ENCODE peak calls at places on chromosomes 3 and 15, in six cellular contexts. One of them, this sample, is unnamed.

GRCh38 chr3:103494512-103494911 is 1059.7 kb downstream of the ZPLD1 start:
- DNase-seq in Calu3: no peak
- DNase-seq in HepG2: no peak
- DNase-seq in IMR-90: no peak
- DNase-seq in heart left ventricle: no peak
- DNase-seq in brain microvascular endothelial cell: no peak
- DNase-seq in this sample: no peak

GRCh38 chr3:31407665-31408064 is 125.1 kb upstream of the STT3B start:
- DNase-seq in HepG2: no peak
- DNase-seq in heart left ventricle: no peak
- DNase-seq in IMR-90: peak; percentile 13
- DNase-seq in Calu3: no peak
- DNase-seq in brain microvascular endothelial cell: peak; percentile 25
- DNase-seq in this sample: peak; percentile 57

GRCh38 chr15:86837631-86838030 is 758.0 kb downstream of the AGBL1 start:
- DNase-seq in Calu3: no peak
- DNase-seq in IMR-90: no peak
- DNase-seq in brain microvascular endothelial cell: peak; percentile 20
- DNase-seq in heart left ventricle: no peak
- DNase-seq in HepG2: no peak
- DNase-seq in this sample: peak; percentile 72

GRCh38 chr3:55664387-55664786 is 177.3 kb upstream of the WNT5A start:
- DNase-seq in IMR-90: no peak
- DNase-seq in Calu3: no peak
- DNase-seq in HepG2: no peak
- DNase-seq in brain microvascular endothelial cell: no peak
- DNase-seq in heart left ventricle: no peak
- DNase-seq in this sample: no peak

GRCh38 chr3:115688408-115688807 is 65.1 kb downstream of the GAP43 start:
- DNase-seq in heart left ventricle: no peak
- DNase-seq in IMR-90: no peak
- DNase-seq in brain microvascular endothelial cell: no peak
- DNase-seq in HepG2: no peak
- DNase-seq in Calu3: no peak
- DNase-seq in this sample: no peak

GRCh38 chr3:195475614-195476013 is 32.8 kb upstream of the ACAP2 start:
- DNase-seq in Calu3: no peak
- DNase-seq in brain microvascular endothelial cell: no peak
- DNase-seq in heart left ventricle: no peak
- DNase-seq in HepG2: no peak
- DNase-seq in IMR-90: no peak
- DNase-seq in this sample: no peak

GRCh38 chr3:136929984-136930671 is 27.7 kb upstream of the IL20RB start:
- DNase-seq in Calu3: peak; percentile 62
- DNase-seq in heart left ventricle: peak; percentile 68
- DNase-seq in HepG2: no peak
- DNase-seq in IMR-90: peak; percentile 44
- DNase-seq in brain microvascular endothelial cell: no peak
- DNase-seq in this sample: no peak

GRCh38 chr15:43239732-43240491 is 19.1 kb upstream of the EPB42 start:
- DNase-seq in IMR-90: no peak
- DNase-seq in HepG2: peak; percentile 77
- DNase-seq in brain microvascular endothelial cell: no peak
- DNase-seq in heart left ventricle: no peak
- DNase-seq in Calu3: no peak
- DNase-seq in this sample: peak; percentile 77

GRCh38 chr3:52385157-52385556 is 59.7 kb downstream of the SEMA3G start:
- DNase-seq in Calu3: peak; percentile 41
- DNase-seq in heart left ventricle: no peak
- DNase-seq in brain microvascular endothelial cell: peak; percentile 21
- DNase-seq in HepG2: peak; percentile 42
- DNase-seq in IMR-90: peak; percentile 41
- DNase-seq in this sample: peak; percentile 12

GRCh38 chr3:30286007-30286669 is 320.3 kb upstream of the TGFBR2 start:
- DNase-seq in IMR-90: peak; percentile 88
- DNase-seq in brain microvascular endothelial cell: peak; percentile 95
- DNase-seq in HepG2: no peak
- DNase-seq in Calu3: peak; percentile 58
- DNase-seq in heart left ventricle: peak; percentile 76
- DNase-seq in this sample: peak; percentile 97

GRCh38 chr15:90028376-90028775 is 27.3 kb downstream of the ZNF710 start:
- DNase-seq in heart left ventricle: no peak
- DNase-seq in IMR-90: no peak
- DNase-seq in Calu3: no peak
- DNase-seq in HepG2: no peak
- DNase-seq in brain microvascular endothelial cell: no peak
- DNase-seq in this sample: no peak

GRCh38 chr15:90033006-90033405 is 31.9 kb downstream of the ZNF710 start:
- DNase-seq in IMR-90: no peak
- DNase-seq in Calu3: no peak
- DNase-seq in heart left ventricle: no peak
- DNase-seq in HepG2: no peak
- DNase-seq in brain microvascular endothelial cell: no peak
- DNase-seq in this sample: no peak

GRCh38 chr15:90031231-90031791 is 30.2 kb downstream of the ZNF710 start:
- DNase-seq in brain microvascular endothelial cell: peak; percentile 38
- DNase-seq in IMR-90: peak; percentile 11
- DNase-seq in Calu3: no peak
- DNase-seq in heart left ventricle: no peak
- DNase-seq in HepG2: no peak
- DNase-seq in this sample: no peak

GRCh38 chr15:90029024-90029423 is 27.9 kb downstream of the ZNF710 start:
- DNase-seq in brain microvascular endothelial cell: no peak
- DNase-seq in Calu3: peak; percentile 23
- DNase-seq in heart left ventricle: no peak
- DNase-seq in IMR-90: no peak
- DNase-seq in HepG2: peak; percentile 72
- DNase-seq in this sample: no peak

GRCh38 chr15:90030376-90030775 is 29.3 kb downstream of the ZNF710 start:
- DNase-seq in heart left ventricle: no peak
- DNase-seq in brain microvascular endothelial cell: no peak
- DNase-seq in IMR-90: no peak
- DNase-seq in HepG2: no peak
- DNase-seq in Calu3: no peak
- DNase-seq in this sample: no peak
- TF ChIP-seq CTCF in heart left ventricle: no peak
- TF ChIP-seq CTCF in brain microvascular endothelial cell: no peak
- TF ChIP-seq CTCF in IMR-90: no peak
- TF ChIP-seq CTCF in HepG2: no peak
- TF ChIP-seq CTCF in Calu3: no peak
- TF ChIP-seq CTCF in this sample: no peak

GRCh38 chr3:82011336-82011735 is 249.9 kb upstream of the GBE1 start:
- DNase-seq in HepG2: no peak
- DNase-seq in IMR-90: no peak
- DNase-seq in brain microvascular endothelial cell: no peak
- DNase-seq in heart left ventricle: no peak
- DNase-seq in Calu3: no peak
- DNase-seq in this sample: no peak

GRCh38 chr3:82015241-82015640 is 253.8 kb upstream of the GBE1 start:
- DNase-seq in brain microvascular endothelial cell: no peak
- DNase-seq in IMR-90: no peak
- DNase-seq in Calu3: no peak
- DNase-seq in heart left ventricle: no peak
- DNase-seq in HepG2: no peak
- DNase-seq in this sample: peak; percentile 15

DNA sequence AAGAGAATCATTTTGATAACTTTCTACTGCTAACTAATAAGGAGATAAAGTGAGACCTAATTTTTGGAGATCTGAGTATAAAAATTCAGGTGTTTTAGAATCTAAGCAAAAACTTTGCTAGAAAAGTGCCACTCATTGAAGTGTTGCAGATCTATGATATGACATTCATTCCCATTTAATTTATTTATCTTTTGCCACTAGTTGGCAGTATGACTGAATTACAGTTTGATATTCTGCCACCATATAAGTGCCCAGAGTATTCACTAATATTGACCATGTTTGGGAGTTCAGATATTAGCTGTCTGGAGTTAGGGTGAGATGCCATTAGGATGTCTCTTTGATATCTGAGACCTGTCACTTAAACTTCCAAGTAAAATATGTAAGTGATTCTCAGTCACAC is 251.3 kb upstream of the GBE1 start:
- DNase-seq in HepG2: no peak
- DNase-seq in IMR-90: no peak
- DNase-seq in Calu3: no peak
- DNase-seq in brain microvascular endothelial cell: no peak
- DNase-seq in heart left ventricle: no peak
- DNase-seq in this sample: no peak
- TF ChIP-seq CTCF in HepG2: no peak
- TF ChIP-seq CTCF in IMR-90: peak; percentile 19
- TF ChIP-seq CTCF in Calu3: no peak
- TF ChIP-seq CTCF in brain microvascular endothelial cell: peak; percentile 4
- TF ChIP-seq CTCF in heart left ventricle: peak; percentile 6
- TF ChIP-seq CTCF in this sample: peak; percentile 19

GRCh38 chr3:138412821-138413531 is 21.4 kb upstream of the ESYT3 start:
- DNase-seq in Calu3: no peak
- DNase-seq in HepG2: no peak
- DNase-seq in IMR-90: peak; percentile 39
- DNase-seq in brain microvascular endothelial cell: no peak
- DNase-seq in heart left ventricle: no peak
- DNase-seq in this sample: no peak
- TF ChIP-seq CTCF in Calu3: no peak
- TF ChIP-seq CTCF in HepG2: no peak
- TF ChIP-seq CTCF in IMR-90: no peak
- TF ChIP-seq CTCF in brain microvascular endothelial cell: no peak
- TF ChIP-seq CTCF in heart left ventricle: no peak
- TF ChIP-seq CTCF in this sample: no peak

GRCh38 chr3:99487894-99488293 is 150.5 kb upstream of the COL8A1 start:
- DNase-seq in brain microvascular endothelial cell: no peak
- DNase-seq in heart left ventricle: no peak
- DNase-seq in Calu3: no peak
- DNase-seq in IMR-90: no peak
- DNase-seq in HepG2: no peak
- DNase-seq in this sample: no peak

GRCh38 chr3:99483841-99484240 is 154.6 kb upstream of the COL8A1 start:
- DNase-seq in Calu3: no peak
- DNase-seq in brain microvascular endothelial cell: no peak
- DNase-seq in IMR-90: no peak
- DNase-seq in HepG2: no peak
- DNase-seq in heart left ventricle: no peak
- DNase-seq in this sample: no peak

GRCh38 chr3:99485286-99485685 is 153.1 kb upstream of the COL8A1 start:
- DNase-seq in Calu3: no peak
- DNase-seq in HepG2: no peak
- DNase-seq in brain microvascular endothelial cell: no peak
- DNase-seq in IMR-90: no peak
- DNase-seq in heart left ventricle: no peak
- DNase-seq in this sample: no peak

GRCh38 chr3:99482191-99482590 is 156.2 kb upstream of the COL8A1 start:
- DNase-seq in HepG2: no peak
- DNase-seq in heart left ventricle: no peak
- DNase-seq in Calu3: no peak
- DNase-seq in brain microvascular endothelial cell: no peak
- DNase-seq in IMR-90: no peak
- DNase-seq in this sample: no peak

GRCh38 chr3:99484871-99485270 is 153.5 kb upstream of the COL8A1 start:
- DNase-seq in IMR-90: peak; percentile 36
- DNase-seq in Calu3: no peak
- DNase-seq in heart left ventricle: no peak
- DNase-seq in HepG2: no peak
- DNase-seq in brain microvascular endothelial cell: peak; percentile 56
- DNase-seq in this sample: peak; percentile 67
- TF ChIP-seq CTCF in IMR-90: no peak
- TF ChIP-seq CTCF in Calu3: no peak
- TF ChIP-seq CTCF in heart left ventricle: no peak
- TF ChIP-seq CTCF in HepG2: no peak
- TF ChIP-seq CTCF in brain microvascular endothelial cell: no peak
- TF ChIP-seq CTCF in this sample: no peak

DNA sequence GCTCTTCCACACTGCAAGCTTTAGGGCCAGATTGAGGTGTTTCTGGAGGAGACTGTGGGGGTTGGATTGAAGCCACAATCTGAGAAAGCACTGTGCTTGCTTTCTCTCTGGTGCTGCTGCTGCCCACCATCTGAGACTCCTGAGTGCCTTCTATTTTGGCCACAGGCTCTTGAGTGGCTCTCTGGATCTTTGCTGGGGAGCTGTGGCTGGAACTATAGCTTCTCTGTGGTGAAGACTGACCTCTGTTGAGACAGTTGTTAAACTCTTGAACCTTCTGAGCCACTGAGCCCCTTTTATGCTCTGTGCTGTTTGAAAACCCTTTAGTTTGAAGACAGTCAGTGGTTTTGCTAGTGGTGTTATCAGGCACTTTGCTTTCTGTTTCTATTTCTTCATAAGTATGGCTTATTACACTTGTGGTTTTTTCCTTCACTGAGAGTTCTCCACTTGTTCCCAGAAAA is 108.7 kb upstream of the TSPAN3 start:
- DNase-seq in brain microvascular endothelial cell: no peak
- DNase-seq in heart left ventricle: no peak
- DNase-seq in HepG2: no peak
- DNase-seq in Calu3: no peak
- DNase-seq in IMR-90: no peak
- DNase-seq in this sample: peak; percentile 3
- TF ChIP-seq CTCF in brain microvascular endothelial cell: no peak
- TF ChIP-seq CTCF in heart left ventricle: no peak
- TF ChIP-seq CTCF in HepG2: no peak
- TF ChIP-seq CTCF in Calu3: no peak
- TF ChIP-seq CTCF in IMR-90: no peak
- TF ChIP-seq CTCF in this sample: no peak

GRCh38 chr15:33298631-33299030 is 12.1 kb upstream of the RYR3 start:
- DNase-seq in heart left ventricle: no peak
- DNase-seq in IMR-90: no peak
- DNase-seq in HepG2: no peak
- DNase-seq in brain microvascular endothelial cell: no peak
- DNase-seq in Calu3: no peak
- DNase-seq in this sample: no peak

GRCh38 chr15:33296856-33297255 is 13.9 kb upstream of the RYR3 start:
- DNase-seq in HepG2: no peak
- DNase-seq in brain microvascular endothelial cell: no peak
- DNase-seq in Calu3: no peak
- DNase-seq in IMR-90: no peak
- DNase-seq in heart left ventricle: no peak
- DNase-seq in this sample: no peak

GRCh38 chr15:33292718-33293307 is 18.0 kb upstream of the RYR3 start:
- DNase-seq in IMR-90: peak; percentile 53
- DNase-seq in heart left ventricle: peak; percentile 26
- DNase-seq in brain microvascular endothelial cell: peak; percentile 62
- DNase-seq in HepG2: peak; percentile 51
- DNase-seq in Calu3: peak; percentile 43
- DNase-seq in this sample: peak; percentile 22

GRCh38 chr15:33293619-33294309 is 17.0 kb upstream of the RYR3 start:
- DNase-seq in HepG2: no peak
- DNase-seq in Calu3: no peak
- DNase-seq in brain microvascular endothelial cell: peak; percentile 5
- DNase-seq in IMR-90: no peak
- DNase-seq in heart left ventricle: no peak
- DNase-seq in this sample: peak; percentile 29

GRCh38 chr15:33296050-33296449 is 14.7 kb upstream of the RYR3 start:
- DNase-seq in HepG2: no peak
- DNase-seq in heart left ventricle: no peak
- DNase-seq in Calu3: no peak
- DNase-seq in brain microvascular endothelial cell: no peak
- DNase-seq in IMR-90: no peak
- DNase-seq in this sample: no peak
- TF ChIP-seq CTCF in HepG2: no peak
- TF ChIP-seq CTCF in heart left ventricle: no peak
- TF ChIP-seq CTCF in Calu3: no peak
- TF ChIP-seq CTCF in brain microvascular endothelial cell: no peak
- TF ChIP-seq CTCF in IMR-90: no peak
- TF ChIP-seq CTCF in this sample: no peak

This sample was measured in astrocyte.